ENCODE peak calls at places on chromosomes 11 and 22, in six cellular contexts. One of them, this sample, is unnamed.
A peak's percentile ranks its signal among the peaks of the same experiment; 100 is the strongest.

GRCh38 chr11:108432783-108433182 is 34.5 kb downstream of the C11orf65 start:
- DNase-seq in GM23338: no peak
- DNase-seq in PC-3: peak; percentile 38
- DNase-seq in hepatocyte: no peak
- DNase-seq in PC-9: no peak
- DNase-seq in HCT116: no peak
- DNase-seq in this sample: peak; percentile 3

GRCh38 chr11:1835671-1836010 is 851 bp downstream of the SYT8 start:
- DNase-seq in HCT116: no peak
- DNase-seq in hepatocyte: no peak
- DNase-seq in PC-9: no peak
- DNase-seq in GM23338: no peak
- DNase-seq in PC-3: no peak
- DNase-seq in this sample: no peak

GRCh38 chr11:128714881-128715280 is 21.0 kb downstream of the FLI1 start:
- DNase-seq in hepatocyte: no peak
- DNase-seq in GM23338: no peak
- DNase-seq in PC-9: peak; percentile 53
- DNase-seq in PC-3: peak; percentile 66
- DNase-seq in HCT116: no peak
- DNase-seq in this sample: peak; percentile 96

GRCh38 chr22:36981247-36981775 is 37.9 kb downstream of the TST start:
- DNase-seq in PC-3: no peak
- DNase-seq in HCT116: no peak
- DNase-seq in PC-9: no peak
- DNase-seq in GM23338: no peak
- DNase-seq in hepatocyte: no peak
- DNase-seq in this sample: no peak

GRCh38 chr11:34327804-34328631 is 29.8 kb downstream of the ABTB2 start:
- DNase-seq in HCT116: no peak
- DNase-seq in PC-3: no peak
- DNase-seq in GM23338: no peak
- DNase-seq in PC-9: no peak
- DNase-seq in hepatocyte: no peak
- DNase-seq in this sample: no peak

GRCh38 chr11:2303627-2304155 is 1.9 kb downstream of the TSPAN32 start:
- DNase-seq in GM23338: no peak
- DNase-seq in PC-3: no peak
- DNase-seq in hepatocyte: peak; percentile 71
- DNase-seq in PC-9: no peak
- DNase-seq in HCT116: no peak
- DNase-seq in this sample: no peak

GRCh38 chr22:37211853-37212173 is 464 bp downstream of the SSTR3 start:
- DNase-seq in PC-3: no peak
- DNase-seq in GM23338: no peak
- DNase-seq in HCT116: no peak
- DNase-seq in hepatocyte: no peak
- DNase-seq in PC-9: no peak
- DNase-seq in this sample: no peak

GRCh38 chr22:38925571-38926041 is 31.8 kb upstream of the APOBEC3A start:
- DNase-seq in GM23338: no peak
- DNase-seq in hepatocyte: no peak
- DNase-seq in PC-9: no peak
- DNase-seq in PC-3: peak; percentile 52
- DNase-seq in HCT116: no peak
- DNase-seq in this sample: peak; percentile 32

GRCh38 chr11:19374189-19374588 is 133.4 kb upstream of the E2F8 start:
- DNase-seq in hepatocyte: no peak
- DNase-seq in HCT116: no peak
- DNase-seq in GM23338: no peak
- DNase-seq in PC-3: peak; percentile 91
- DNase-seq in PC-9: peak; percentile 98
- DNase-seq in this sample: peak; percentile 97

GRCh38 chr11:58086528-58086927 is 38.8 kb downstream of the OR9I1 start:
- DNase-seq in PC-3: no peak
- DNase-seq in HCT116: no peak
- DNase-seq in hepatocyte: no peak
- DNase-seq in PC-9: no peak
- DNase-seq in GM23338: no peak
- DNase-seq in this sample: no peak

GRCh38 chr11:15119826-15120225 is 5.1 kb downstream of the INSC start:
- DNase-seq in PC-3: peak; percentile 43
- DNase-seq in HCT116: no peak
- DNase-seq in hepatocyte: no peak
- DNase-seq in PC-9: no peak
- DNase-seq in GM23338: no peak
- DNase-seq in this sample: peak; percentile 48

GRCh38 chr11:120030411-120030810 is 107.5 kb downstream of the TRIM29 start:
- DNase-seq in PC-3: no peak
- DNase-seq in HCT116: no peak
- DNase-seq in PC-9: no peak
- DNase-seq in GM23338: no peak
- DNase-seq in hepatocyte: no peak
- DNase-seq in this sample: no peak

GRCh38 chr11:113378692-113379091 is 8.9 kb upstream of the ANKK1 start:
- DNase-seq in HCT116: no peak
- DNase-seq in GM23338: no peak
- DNase-seq in PC-9: no peak
- DNase-seq in hepatocyte: no peak
- DNase-seq in PC-3: no peak
- DNase-seq in this sample: peak; percentile 26

GRCh38 chr11:58573451-58574104 is 2.1 kb downstream of the LPXN start:
- DNase-seq in GM23338: no peak
- DNase-seq in hepatocyte: peak; percentile 43
- DNase-seq in HCT116: no peak
- DNase-seq in PC-9: peak; percentile 89
- DNase-seq in PC-3: peak; percentile 96
- DNase-seq in this sample: peak; percentile 95

GRCh38 chr11:28231475-28231874 is 123.3 kb downstream of the METTL15 start:
- DNase-seq in HCT116: no peak
- DNase-seq in PC-9: no peak
- DNase-seq in hepatocyte: no peak
- DNase-seq in GM23338: no peak
- DNase-seq in PC-3: no peak
- DNase-seq in this sample: no peak

GRCh38 chr22:39070186-39070585 is 6.9 kb upstream of the APOBEC3G start:
- DNase-seq in PC-3: no peak
- DNase-seq in hepatocyte: no peak
- DNase-seq in GM23338: no peak
- DNase-seq in PC-9: no peak
- DNase-seq in HCT116: no peak
- DNase-seq in this sample: no peak

GRCh38 chr11:128949791-128950454 is 7.3 kb upstream of the TP53AIP1 start:
- DNase-seq in HCT116: no peak
- DNase-seq in GM23338: no peak
- DNase-seq in PC-9: no peak
- DNase-seq in PC-3: no peak
- DNase-seq in hepatocyte: no peak
- DNase-seq in this sample: peak; percentile 15

GRCh38 chr22:37186228-37186996 is 1.6 kb downstream of the C1QTNF6 start:
- DNase-seq in HCT116: peak; percentile 97
- DNase-seq in PC-9: peak; percentile 80
- DNase-seq in GM23338: peak; percentile 87
- DNase-seq in hepatocyte: no peak
- DNase-seq in PC-3: peak; percentile 60
- DNase-seq in this sample: peak; percentile 58

GRCh38 chr11:69881467-69882269 is 62.5 kb upstream of the FGF3 start:
- DNase-seq in HCT116: no peak
- DNase-seq in GM23338: peak; percentile 68
- DNase-seq in PC-3: no peak
- DNase-seq in hepatocyte: no peak
- DNase-seq in PC-9: no peak
- DNase-seq in this sample: no peak

GRCh38 chr11:103051986-103052385 is 40.0 kb downstream of the DCUN1D5 start:
- DNase-seq in PC-9: no peak
- DNase-seq in PC-3: peak; percentile 15
- DNase-seq in HCT116: no peak
- DNase-seq in GM23338: no peak
- DNase-seq in hepatocyte: no peak
- DNase-seq in this sample: peak; percentile 69

GRCh38 chr11:15819679-15820286 is 536.6 kb downstream of the SOX6 start:
- DNase-seq in hepatocyte: peak; percentile 69
- DNase-seq in HCT116: peak; percentile 29
- DNase-seq in GM23338: peak; percentile 76
- DNase-seq in PC-3: peak; percentile 52
- DNase-seq in PC-9: no peak
- DNase-seq in this sample: peak; percentile 69

GRCh38 chr22:22802346-22802970 is 85.2 kb upstream of the IGLL5 start:
- DNase-seq in GM23338: peak; percentile 35
- DNase-seq in PC-9: no peak
- DNase-seq in HCT116: no peak
- DNase-seq in PC-3: no peak
- DNase-seq in hepatocyte: no peak
- DNase-seq in this sample: no peak

GRCh38 chr11:134382830-134383229 is 29.2 kb downstream of the B3GAT1 start:
- DNase-seq in HCT116: no peak
- DNase-seq in PC-3: no peak
- DNase-seq in hepatocyte: no peak
- DNase-seq in PC-9: no peak
- DNase-seq in GM23338: no peak
- DNase-seq in this sample: no peak

GRCh38 chr11:35554491-35555237 is 29.2 kb upstream of the PAMR1 start:
- DNase-seq in PC-3: peak; percentile 34
- DNase-seq in PC-9: no peak
- DNase-seq in GM23338: peak; percentile 40
- DNase-seq in HCT116: no peak
- DNase-seq in hepatocyte: no peak
- DNase-seq in this sample: peak; percentile 64
- H3K27ac ChIP-seq in PC-3: peak overlapping the region; percentile 44
- H3K27ac ChIP-seq in PC-9: no peak overlapping the region
- H3K27ac ChIP-seq in GM23338: no peak overlapping the region
- H3K27ac ChIP-seq in HCT116: no peak overlapping the region
- H3K27ac ChIP-seq in hepatocyte: peak overlapping the region; percentile 32
- H3K27ac ChIP-seq in this sample: peak overlapping the region; percentile 83

GRCh38 chr11:121464352-121464946 is 11.7 kb upstream of the SORL1-AS1 start:
- DNase-seq in PC-3: peak; percentile 97
- DNase-seq in GM23338: no peak
- DNase-seq in HCT116: peak; percentile 81
- DNase-seq in hepatocyte: peak; percentile 60
- DNase-seq in PC-9: peak; percentile 96
- DNase-seq in this sample: peak; percentile 90
- H3K9me2 ChIP-seq in PC-3: no peaks in the 10 kb centered on the region
- H3K9me2 ChIP-seq in GM23338: no peaks in the 10 kb centered on the region
- H3K9me2 ChIP-seq in HCT116: no peaks in the 10 kb centered on the region
- H3K9me2 ChIP-seq in hepatocyte: no peaks in the 10 kb centered on the region
- H3K9me2 ChIP-seq in PC-9: no peaks in the 10 kb centered on the region
- H3K9me2 ChIP-seq in this sample: no peaks in the 10 kb centered on the region

GRCh38 chr11:104997288-104997687 is 25.7 kb downstream of the CASP5 start:
- DNase-seq in PC-3: peak; percentile 71
- DNase-seq in HCT116: no peak
- DNase-seq in hepatocyte: peak; percentile 18
- DNase-seq in PC-9: no peak
- DNase-seq in GM23338: no peak
- DNase-seq in this sample: no peak

GRCh38 chr11:104999716-105000115 is 23.3 kb downstream of the CASP5 start:
- DNase-seq in PC-9: no peak
- DNase-seq in hepatocyte: no peak
- DNase-seq in HCT116: no peak
- DNase-seq in GM23338: no peak
- DNase-seq in PC-3: no peak
- DNase-seq in this sample: no peak

GRCh38 chr11:105000797-105001196 is 22.2 kb downstream of the CASP5 start:
- DNase-seq in HCT116: peak; percentile 19
- DNase-seq in hepatocyte: no peak
- DNase-seq in PC-3: no peak
- DNase-seq in GM23338: peak; percentile 62
- DNase-seq in PC-9: no peak
- DNase-seq in this sample: peak; percentile 12

GRCh38 chr11:105003151-105003550 is 19.8 kb downstream of the CASP5 start:
- DNase-seq in PC-9: no peak
- DNase-seq in PC-3: no peak
- DNase-seq in GM23338: no peak
- DNase-seq in HCT116: no peak
- DNase-seq in hepatocyte: no peak
- DNase-seq in this sample: no peak

DNA sequence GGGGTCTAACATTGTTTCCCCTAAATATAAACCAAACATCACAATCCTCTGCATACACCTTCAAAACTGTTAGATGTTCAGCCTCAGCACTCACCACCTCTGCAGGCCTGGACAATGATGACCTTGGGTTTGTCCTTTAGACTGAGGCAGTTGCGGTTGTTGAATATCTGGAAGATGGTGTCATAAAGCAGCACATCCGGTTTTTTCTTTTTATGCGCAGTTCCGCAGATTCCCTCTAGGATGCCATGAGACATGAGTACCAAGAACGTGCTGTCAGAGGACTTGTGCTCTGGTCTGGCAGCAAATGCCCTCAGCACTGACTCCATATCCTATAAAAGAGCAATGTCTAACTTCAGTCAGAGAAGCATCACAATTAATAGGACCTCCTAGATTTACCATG is 22.8 kb downstream of the CASP5 start:
- DNase-seq in hepatocyte: no peak
- DNase-seq in GM23338: peak; percentile 50
- DNase-seq in PC-3: peak; percentile 48
- DNase-seq in PC-9: no peak
- DNase-seq in HCT116: peak; percentile 37
- DNase-seq in this sample: peak; percentile 72
- H2AFZ ChIP-seq in hepatocyte: no peak overlapping the region
- H2AFZ ChIP-seq in GM23338: no peak overlapping the region
- H2AFZ ChIP-seq in PC-3: no peak overlapping the region
- H2AFZ ChIP-seq in PC-9: no peak overlapping the region
- H2AFZ ChIP-seq in HCT116: peak overlapping the region; percentile 82
- H2AFZ ChIP-seq in this sample: peak overlapping the region; percentile 60

GRCh38 chr11:10349806-10350205 is 44.9 kb downstream of the ADM start:
- DNase-seq in PC-3: no peak
- DNase-seq in hepatocyte: no peak
- DNase-seq in HCT116: no peak
- DNase-seq in GM23338: no peak
- DNase-seq in PC-9: no peak
- DNase-seq in this sample: no peak

GRCh38 chr11:10351768-10352641 is 47.1 kb downstream of the ADM start:
- DNase-seq in HCT116: no peak
- DNase-seq in GM23338: peak; percentile 99
- DNase-seq in PC-9: peak; percentile 92
- DNase-seq in PC-3: peak; percentile 72
- DNase-seq in hepatocyte: peak; percentile 79
- DNase-seq in this sample: peak; percentile 93

GRCh38 chr11:10352911-10353550 is 48.2 kb downstream of the ADM start:
- DNase-seq in GM23338: no peak
- DNase-seq in PC-3: no peak
- DNase-seq in PC-9: no peak
- DNase-seq in HCT116: no peak
- DNase-seq in hepatocyte: no peak
- DNase-seq in this sample: no peak

GRCh38 chr11:10350341-10350740 is 45.5 kb downstream of the ADM start:
- DNase-seq in GM23338: peak; percentile 86
- DNase-seq in hepatocyte: no peak
- DNase-seq in PC-3: peak; percentile 87
- DNase-seq in HCT116: peak; percentile 80
- DNase-seq in PC-9: peak; percentile 84
- DNase-seq in this sample: peak; percentile 56

DNA sequence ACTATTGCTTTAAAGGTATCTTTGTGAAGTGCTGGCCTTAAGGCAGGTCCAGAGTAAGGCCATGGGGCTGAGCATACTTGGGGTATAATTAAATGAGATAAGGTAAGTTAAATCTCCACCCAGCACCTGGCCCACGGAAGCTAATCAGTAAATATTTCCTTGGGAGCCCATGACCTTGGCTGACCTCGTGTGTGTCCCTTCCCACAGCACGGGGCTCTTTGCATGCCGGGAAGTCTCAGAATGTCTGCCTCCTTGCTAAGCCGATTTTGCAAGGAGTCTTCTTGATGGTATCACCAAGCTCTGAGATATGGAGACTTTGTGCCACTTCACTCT is 46.5 kb downstream of the ADM start:
- DNase-seq in GM23338: no peak
- DNase-seq in HCT116: no peak
- DNase-seq in PC-9: no peak
- DNase-seq in PC-3: no peak
- DNase-seq in hepatocyte: no peak
- DNase-seq in this sample: no peak
- H3K27ac ChIP-seq in GM23338: peak overlapping the region; percentile 95
- H3K27ac ChIP-seq in HCT116: no peak overlapping the region
- H3K27ac ChIP-seq in PC-9: peak overlapping the region; percentile 72
- H3K27ac ChIP-seq in PC-3: peak overlapping the region; percentile 58
- H3K27ac ChIP-seq in hepatocyte: peak overlapping the region; percentile 71
- H3K27ac ChIP-seq in this sample: peak overlapping the region; percentile 74

This sample was measured in GM23248.